ENCODE peak calls at places on chromosomes 3 and 15, in five cellular contexts. One of them, this sample, is unnamed. For H3K9me3, the result is how much of the 10 kb centered on the place peaks cover.

GRCh38 chr3:4994144-4994730 is 15.0 kb downstream of the BHLHE40 start:
- DNase-seq in ovary: no peak
- DNase-seq in psoas muscle: no peak
- DNase-seq in lung: no peak
- DNase-seq in cardiac muscle cell: no peak
- DNase-seq in this sample: no peak

GRCh38 chr3:70916375-70917055 is 604.1 kb upstream of the MDFIC2 start:
- DNase-seq in ovary: no peak
- DNase-seq in lung: no peak
- DNase-seq in cardiac muscle cell: no peak
- DNase-seq in psoas muscle: no peak
- DNase-seq in this sample: peak

GRCh38 chr3:4845882-4846281 is 133.4 kb upstream of the BHLHE40 start:
- DNase-seq in lung: no peak
- DNase-seq in psoas muscle: no peak
- DNase-seq in ovary: no peak
- DNase-seq in cardiac muscle cell: no peak
- DNase-seq in this sample: no peak

GRCh38 chr3:46812237-46812791 is 50.9 kb downstream of the MYL3 start:
- DNase-seq in psoas muscle: peak
- DNase-seq in ovary: peak
- DNase-seq in cardiac muscle cell: peak
- DNase-seq in lung: peak
- DNase-seq in this sample: peak

GRCh38 chr15:82128401-82129143 is 82.8 kb upstream of the MEX3B start:
- DNase-seq in lung: no peak
- DNase-seq in cardiac muscle cell: no peak
- DNase-seq in ovary: no peak
- DNase-seq in psoas muscle: no peak
- DNase-seq in this sample: no peak

GRCh38 chr3:111972891-111973290 is 5.9 kb upstream of the ABHD10 start:
- DNase-seq in lung: no peak
- DNase-seq in psoas muscle: no peak
- DNase-seq in cardiac muscle cell: no peak
- DNase-seq in ovary: no peak
- DNase-seq in this sample: no peak

GRCh38 chr15:58355965-58356358 is 75.8 kb upstream of the LIPC start:
- DNase-seq in cardiac muscle cell: no peak
- DNase-seq in lung: no peak
- DNase-seq in ovary: no peak
- DNase-seq in psoas muscle: no peak
- DNase-seq in this sample: no peak

GRCh38 chr3:15860014-15860934 is 62.5 kb upstream of the ANKRD28 start:
- DNase-seq in lung: peak
- DNase-seq in cardiac muscle cell: peak
- DNase-seq in ovary: peak
- DNase-seq in psoas muscle: peak
- DNase-seq in this sample: peak

DNA sequence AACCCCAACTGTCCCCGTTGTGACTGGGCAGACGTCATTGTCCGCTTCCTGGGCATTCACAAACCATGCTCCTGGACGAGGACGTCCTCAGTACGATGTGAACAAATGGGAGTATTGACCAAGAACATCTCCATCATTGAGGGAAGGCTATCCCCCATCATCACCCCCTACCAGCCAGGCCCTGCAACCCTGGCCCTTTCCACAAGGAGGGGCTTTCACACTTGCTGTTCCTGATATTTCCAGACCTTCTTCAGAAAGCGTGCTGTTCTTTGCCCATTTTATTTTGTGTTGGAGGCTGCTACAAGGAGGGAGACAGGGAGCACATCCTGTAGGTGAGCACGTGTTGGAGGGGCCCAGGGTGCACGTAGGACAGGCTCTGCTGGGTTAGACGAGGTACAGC is 277.0 kb upstream of the LRRC3B start:
- DNase-seq in cardiac muscle cell: no peak
- DNase-seq in psoas muscle: no peak
- DNase-seq in lung: no peak
- DNase-seq in ovary: no peak
- DNase-seq in this sample: no peak
- H3K9me3 ChIP-seq in cardiac muscle cell: under half
- H3K9me3 ChIP-seq in psoas muscle: under half
- H3K9me3 ChIP-seq in lung: under half
- H3K9me3 ChIP-seq in ovary: under half
- H3K9me3 ChIP-seq in this sample: under half

GRCh38 chr15:77563768-77564167 is 68.9 kb downstream of the LINGO1 start:
- DNase-seq in cardiac muscle cell: no peak
- DNase-seq in ovary: no peak
- DNase-seq in psoas muscle: no peak
- DNase-seq in lung: no peak
- DNase-seq in this sample: no peak
- TF ChIP-seq CTCF in cardiac muscle cell: no peak
- TF ChIP-seq CTCF in ovary: no peak
- TF ChIP-seq CTCF in psoas muscle: no peak
- TF ChIP-seq CTCF in lung: no peak
- TF ChIP-seq CTCF in this sample: no peak

GRCh38 chr15:93274276-93274675 is 185.3 kb upstream of the RGMA start:
- DNase-seq in cardiac muscle cell: no peak
- DNase-seq in ovary: no peak
- DNase-seq in psoas muscle: no peak
- DNase-seq in lung: no peak
- DNase-seq in this sample: no peak
- H3K9me3 ChIP-seq in cardiac muscle cell: under half
- H3K9me3 ChIP-seq in ovary: under half
- H3K9me3 ChIP-seq in psoas muscle: under half
- H3K9me3 ChIP-seq in lung: under half
- H3K9me3 ChIP-seq in this sample: under half

DNA sequence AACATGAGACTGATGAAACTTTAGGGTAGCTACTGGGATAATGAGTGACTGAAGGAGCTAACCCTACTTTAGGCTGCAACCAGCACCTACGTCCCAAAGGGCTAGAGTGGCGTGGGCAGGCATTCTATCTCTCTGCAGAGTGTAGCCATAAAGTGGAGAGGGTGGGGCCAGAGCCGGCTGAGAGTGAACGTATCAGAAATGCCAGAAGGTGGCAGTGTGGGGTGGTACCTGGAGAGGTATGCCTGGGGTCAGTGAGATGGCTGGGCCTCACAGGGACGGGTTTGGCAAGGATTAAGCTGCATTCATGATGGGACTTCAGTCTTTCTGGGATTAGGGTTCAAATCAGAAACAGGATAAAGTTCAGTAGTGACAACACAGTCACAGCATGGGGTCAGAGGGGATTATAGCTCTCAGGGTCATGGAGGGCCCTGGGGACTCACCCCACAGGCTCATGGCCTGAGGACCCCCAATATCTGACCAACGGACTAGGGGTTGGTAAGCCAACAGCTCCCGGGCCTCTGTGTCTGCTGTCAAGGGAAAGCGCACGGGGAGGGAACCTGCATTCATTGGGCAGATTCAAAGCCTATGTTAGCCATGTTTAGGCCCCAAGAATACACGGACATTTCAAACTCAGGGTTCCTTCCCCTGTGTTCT is 86.5 kb upstream of the FOXB1 start:
- DNase-seq in ovary: no peak
- DNase-seq in cardiac muscle cell: peak
- DNase-seq in psoas muscle: peak
- DNase-seq in lung: peak
- DNase-seq in this sample: peak
- TF ChIP-seq CTCF in ovary: no peak
- TF ChIP-seq CTCF in cardiac muscle cell: peak
- TF ChIP-seq CTCF in psoas muscle: peak
- TF ChIP-seq CTCF in lung: peak
- TF ChIP-seq CTCF in this sample: peak